ENCODE peak calls at places on chromosome 3, in seven cellular contexts. One of them, this sample, is unnamed.
A peak's percentile ranks its signal among the peaks of the same experiment; 100 is the strongest.

GRCh38 chr3:126753191-126754160 is 49.4 kb downstream of the CHCHD6 start:
- DNase-seq in breast epithelium: peak; percentile 92
- DNase-seq in heart left ventricle: no peak
- DNase-seq in tibial nerve: no peak
- DNase-seq in Peyer's patch: no peak
- DNase-seq in psoas muscle: no peak
- DNase-seq in brain microvascular endothelial cell: peak; percentile 24
- DNase-seq in this sample: peak; percentile 92

GRCh38 chr3:160395297-160395696 is 3.7 kb downstream of the IFT80 start:
- DNase-seq in breast epithelium: no peak
- DNase-seq in heart left ventricle: no peak
- DNase-seq in tibial nerve: no peak
- DNase-seq in Peyer's patch: no peak
- DNase-seq in psoas muscle: no peak
- DNase-seq in brain microvascular endothelial cell: peak; percentile 16
- DNase-seq in this sample: no peak

GRCh38 chr3:124395584-124396340 is 334.5 kb upstream of the UMPS start:
- DNase-seq in breast epithelium: no peak
- DNase-seq in heart left ventricle: peak; percentile 80
- DNase-seq in tibial nerve: no peak
- DNase-seq in Peyer's patch: no peak
- DNase-seq in psoas muscle: no peak
- DNase-seq in brain microvascular endothelial cell: no peak
- DNase-seq in this sample: no peak

GRCh38 chr3:46089237-46090011 is 62.1 kb upstream of the XCR1 start:
- DNase-seq in breast epithelium: no peak
- DNase-seq in heart left ventricle: peak; percentile 55
- DNase-seq in tibial nerve: peak; percentile 69
- DNase-seq in Peyer's patch: no peak
- DNase-seq in psoas muscle: peak; percentile 58
- DNase-seq in brain microvascular endothelial cell: peak; percentile 93
- DNase-seq in this sample: no peak

GRCh38 chr3:27686642-27687041 is 35.5 kb downstream of the EOMES start:
- DNase-seq in breast epithelium: no peak
- DNase-seq in heart left ventricle: no peak
- DNase-seq in tibial nerve: no peak
- DNase-seq in Peyer's patch: no peak
- DNase-seq in psoas muscle: no peak
- DNase-seq in brain microvascular endothelial cell: peak; percentile 92
- DNase-seq in this sample: no peak

GRCh38 chr3:39809181-39809994 is at the start of gene MYRIP:
- DNase-seq in breast epithelium: peak; percentile 24
- DNase-seq in heart left ventricle: peak; percentile 31
- DNase-seq in tibial nerve: no peak
- DNase-seq in Peyer's patch: peak; percentile 84
- DNase-seq in psoas muscle: peak; percentile 51
- DNase-seq in brain microvascular endothelial cell: no peak
- DNase-seq in this sample: peak; percentile 18

GRCh38 chr3:94336076-94336741 is 273.3 kb downstream of the NSUN3 start:
- DNase-seq in breast epithelium: no peak
- DNase-seq in heart left ventricle: no peak
- DNase-seq in tibial nerve: no peak
- DNase-seq in Peyer's patch: no peak
- DNase-seq in psoas muscle: no peak
- DNase-seq in brain microvascular endothelial cell: peak; percentile 40
- DNase-seq in this sample: peak; percentile 19

GRCh38 chr3:195065864-195066185 is 205.1 kb downstream of the XXYLT1 start:
- DNase-seq in breast epithelium: no peak
- DNase-seq in heart left ventricle: no peak
- DNase-seq in tibial nerve: no peak
- DNase-seq in Peyer's patch: no peak
- DNase-seq in psoas muscle: no peak
- DNase-seq in brain microvascular endothelial cell: no peak
- DNase-seq in this sample: no peak

GRCh38 chr3:100103558-100104441 is 10.5 kb downstream of the FILIP1L start:
- DNase-seq in breast epithelium: no peak
- DNase-seq in heart left ventricle: no peak
- DNase-seq in tibial nerve: no peak
- DNase-seq in Peyer's patch: no peak
- DNase-seq in psoas muscle: no peak
- DNase-seq in brain microvascular endothelial cell: peak; percentile 76
- DNase-seq in this sample: no peak

GRCh38 chr3:901953-902778 is 190.7 kb upstream of the CNTN6 start:
- DNase-seq in breast epithelium: no peak
- DNase-seq in heart left ventricle: no peak
- DNase-seq in tibial nerve: no peak
- DNase-seq in Peyer's patch: no peak
- DNase-seq in psoas muscle: no peak
- DNase-seq in brain microvascular endothelial cell: no peak
- DNase-seq in this sample: no peak

GRCh38 chr3:186933801-186934200 is 3.5 kb downstream of the ST6GAL1 start:
- DNase-seq in breast epithelium: no peak
- DNase-seq in heart left ventricle: no peak
- DNase-seq in tibial nerve: no peak
- DNase-seq in Peyer's patch: no peak
- DNase-seq in psoas muscle: no peak
- DNase-seq in brain microvascular endothelial cell: no peak
- DNase-seq in this sample: no peak

GRCh38 chr3:4107430-4107829 is 195.7 kb upstream of the SETMAR start:
- DNase-seq in breast epithelium: no peak
- DNase-seq in heart left ventricle: no peak
- DNase-seq in tibial nerve: no peak
- DNase-seq in Peyer's patch: no peak
- DNase-seq in psoas muscle: no peak
- DNase-seq in brain microvascular endothelial cell: no peak
- DNase-seq in this sample: no peak

GRCh38 chr3:158808697-158809096 is 6.8 kb downstream of the MFSD1 start:
- DNase-seq in breast epithelium: no peak
- DNase-seq in heart left ventricle: no peak
- DNase-seq in tibial nerve: no peak
- DNase-seq in Peyer's patch: no peak
- DNase-seq in psoas muscle: no peak
- DNase-seq in brain microvascular endothelial cell: peak; percentile 78
- DNase-seq in this sample: peak; percentile 30

GRCh38 chr3:30875505-30875904 is 19.0 kb downstream of the GADL1 start:
- DNase-seq in breast epithelium: no peak
- DNase-seq in heart left ventricle: no peak
- DNase-seq in tibial nerve: no peak
- DNase-seq in Peyer's patch: no peak
- DNase-seq in psoas muscle: no peak
- DNase-seq in brain microvascular endothelial cell: no peak
- DNase-seq in this sample: no peak

GRCh38 chr3:7112523-7113056 is 251.7 kb downstream of the GRM7 start:
- DNase-seq in breast epithelium: no peak
- DNase-seq in heart left ventricle: no peak
- DNase-seq in tibial nerve: no peak
- DNase-seq in Peyer's patch: no peak
- DNase-seq in psoas muscle: no peak
- DNase-seq in brain microvascular endothelial cell: no peak
- DNase-seq in this sample: no peak

GRCh38 chr3:44078863-44079262 is 162.8 kb upstream of the TOPAZ1 start:
- DNase-seq in breast epithelium: no peak
- DNase-seq in heart left ventricle: no peak
- DNase-seq in tibial nerve: no peak
- DNase-seq in Peyer's patch: no peak
- DNase-seq in psoas muscle: no peak
- DNase-seq in brain microvascular endothelial cell: no peak
- DNase-seq in this sample: no peak

GRCh38 chr3:44076221-44076829 is 165.4 kb upstream of the TOPAZ1 start:
- DNase-seq in breast epithelium: no peak
- DNase-seq in heart left ventricle: no peak
- DNase-seq in tibial nerve: no peak
- DNase-seq in Peyer's patch: no peak
- DNase-seq in psoas muscle: no peak
- DNase-seq in brain microvascular endothelial cell: no peak
- DNase-seq in this sample: no peak

GRCh38 chr3:44074181-44074580 is 167.5 kb upstream of the TOPAZ1 start:
- DNase-seq in breast epithelium: no peak
- DNase-seq in heart left ventricle: no peak
- DNase-seq in tibial nerve: no peak
- DNase-seq in Peyer's patch: no peak
- DNase-seq in psoas muscle: no peak
- DNase-seq in brain microvascular endothelial cell: no peak
- DNase-seq in this sample: peak; percentile 12

GRCh38 chr3:44079916-44080315 is 161.8 kb upstream of the TOPAZ1 start:
- DNase-seq in breast epithelium: no peak
- DNase-seq in heart left ventricle: no peak
- DNase-seq in tibial nerve: no peak
- DNase-seq in Peyer's patch: no peak
- DNase-seq in psoas muscle: no peak
- DNase-seq in brain microvascular endothelial cell: no peak
- DNase-seq in this sample: no peak

DNA sequence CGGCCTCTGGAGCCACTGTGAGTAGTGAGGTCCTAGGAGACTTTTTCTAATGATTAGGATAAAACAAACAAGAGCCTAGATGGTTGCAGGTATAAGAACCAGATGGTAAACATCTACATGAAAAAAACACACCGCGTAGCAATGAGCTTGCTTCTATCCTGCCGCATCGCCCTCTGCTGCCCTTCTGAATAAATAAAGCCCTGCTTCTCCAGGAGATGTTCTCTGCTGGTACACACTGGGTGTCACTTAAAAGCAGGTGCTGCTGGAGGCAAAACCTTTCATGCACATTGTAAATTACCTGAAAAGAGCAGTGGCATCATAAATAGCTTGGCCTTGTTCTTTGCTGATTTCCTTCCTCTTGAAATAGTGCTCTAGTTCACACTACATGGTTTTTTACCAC is 164.4 kb upstream of the TOPAZ1 start:
- DNase-seq in breast epithelium: no peak
- DNase-seq in heart left ventricle: no peak
- DNase-seq in tibial nerve: no peak
- DNase-seq in Peyer's patch: no peak
- DNase-seq in psoas muscle: no peak
- DNase-seq in brain microvascular endothelial cell: no peak
- DNase-seq in this sample: no peak
- TF ChIP-seq CTCF in breast epithelium: no peak
- TF ChIP-seq CTCF in heart left ventricle: no peak
- TF ChIP-seq CTCF in tibial nerve: no peak
- TF ChIP-seq CTCF in Peyer's patch: no peak
- TF ChIP-seq CTCF in psoas muscle: no peak
- TF ChIP-seq CTCF in brain microvascular endothelial cell: peak; percentile 44
- TF ChIP-seq CTCF in this sample: no peak

DNA sequence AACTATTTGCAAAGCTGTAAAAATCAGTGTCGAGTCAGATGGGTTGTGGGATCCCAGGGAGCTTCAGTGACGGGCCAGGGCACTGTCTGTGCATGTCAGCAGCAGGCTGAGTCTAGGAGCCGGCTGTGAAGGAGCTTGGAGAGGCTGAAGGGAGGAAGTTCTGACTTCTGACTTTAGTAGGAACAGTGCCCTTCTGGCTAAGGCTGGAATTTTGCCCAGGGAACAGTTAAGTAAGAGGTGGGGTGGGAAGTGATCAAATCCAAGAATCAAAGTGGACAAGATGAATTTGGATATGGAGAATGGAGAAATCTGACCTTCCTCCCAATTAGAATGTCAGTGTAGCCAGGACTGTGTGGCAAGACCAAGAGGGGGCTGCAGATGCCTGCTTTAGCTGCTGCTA is 77.9 kb downstream of the ABHD5 start:
- DNase-seq in breast epithelium: no peak
- DNase-seq in heart left ventricle: no peak
- DNase-seq in tibial nerve: peak; percentile 85
- DNase-seq in Peyer's patch: no peak
- DNase-seq in psoas muscle: no peak
- DNase-seq in brain microvascular endothelial cell: no peak
- DNase-seq in this sample: peak; percentile 31
- H3K27ac ChIP-seq in breast epithelium: no peak overlapping the region
- H3K27ac ChIP-seq in heart left ventricle: peak overlapping the region; percentile 81
- H3K27ac ChIP-seq in tibial nerve: no peak overlapping the region
- H3K27ac ChIP-seq in Peyer's patch: peak overlapping the region; percentile 77
- H3K27ac ChIP-seq in psoas muscle: no peak overlapping the region
- H3K27ac ChIP-seq in brain microvascular endothelial cell: no peak overlapping the region
- H3K27ac ChIP-seq in this sample: peak overlapping the region; percentile 91

GRCh38 chr3:16251316-16252085 is 13.2 kb downstream of the DPH3 start:
- DNase-seq in breast epithelium: no peak
- DNase-seq in heart left ventricle: no peak
- DNase-seq in tibial nerve: no peak
- DNase-seq in Peyer's patch: no peak
- DNase-seq in psoas muscle: no peak
- DNase-seq in brain microvascular endothelial cell: no peak
- DNase-seq in this sample: no peak

GRCh38 chr3:16252243-16252978 is 12.3 kb downstream of the DPH3 start:
- DNase-seq in breast epithelium: no peak
- DNase-seq in heart left ventricle: no peak
- DNase-seq in tibial nerve: no peak
- DNase-seq in Peyer's patch: no peak
- DNase-seq in psoas muscle: no peak
- DNase-seq in brain microvascular endothelial cell: no peak
- DNase-seq in this sample: no peak

GRCh38 chr3:16247282-16248058 is 17.3 kb downstream of the DPH3 start:
- DNase-seq in breast epithelium: peak; percentile 74
- DNase-seq in heart left ventricle: peak; percentile 79
- DNase-seq in tibial nerve: peak; percentile 92
- DNase-seq in Peyer's patch: peak; percentile 72
- DNase-seq in psoas muscle: peak; percentile 75
- DNase-seq in brain microvascular endothelial cell: peak; percentile 80
- DNase-seq in this sample: peak; percentile 59

GRCh38 chr3:16248556-16248955 is 16.2 kb downstream of the DPH3 start:
- DNase-seq in breast epithelium: no peak
- DNase-seq in heart left ventricle: no peak
- DNase-seq in tibial nerve: no peak
- DNase-seq in Peyer's patch: no peak
- DNase-seq in psoas muscle: no peak
- DNase-seq in brain microvascular endothelial cell: no peak
- DNase-seq in this sample: no peak

GRCh38 chr3:16249336-16249735 is 15.4 kb downstream of the DPH3 start:
- DNase-seq in breast epithelium: no peak
- DNase-seq in heart left ventricle: no peak
- DNase-seq in tibial nerve: no peak
- DNase-seq in Peyer's patch: no peak
- DNase-seq in psoas muscle: no peak
- DNase-seq in brain microvascular endothelial cell: peak; percentile 36
- DNase-seq in this sample: no peak
- TF ChIP-seq CTCF in breast epithelium: no peak
- TF ChIP-seq CTCF in heart left ventricle: no peak
- TF ChIP-seq CTCF in tibial nerve: no peak
- TF ChIP-seq CTCF in Peyer's patch: no peak
- TF ChIP-seq CTCF in psoas muscle: no peak
- TF ChIP-seq CTCF in brain microvascular endothelial cell: peak; percentile 75
- TF ChIP-seq CTCF in this sample: no peak

GRCh38 chr3:150404023-150404422 is 4.1 kb upstream of the TSC22D2 start:
- DNase-seq in breast epithelium: no peak
- DNase-seq in heart left ventricle: no peak
- DNase-seq in tibial nerve: no peak
- DNase-seq in Peyer's patch: no peak
- DNase-seq in psoas muscle: no peak
- DNase-seq in brain microvascular endothelial cell: no peak
- DNase-seq in this sample: no peak

GRCh38 chr3:150399060-150399459 is 9.0 kb upstream of the TSC22D2 start:
- DNase-seq in breast epithelium: no peak
- DNase-seq in heart left ventricle: no peak
- DNase-seq in tibial nerve: no peak
- DNase-seq in Peyer's patch: no peak
- DNase-seq in psoas muscle: no peak
- DNase-seq in brain microvascular endothelial cell: no peak
- DNase-seq in this sample: no peak

GRCh38 chr3:150401285-150401684 is 6.8 kb upstream of the TSC22D2 start:
- DNase-seq in breast epithelium: no peak
- DNase-seq in heart left ventricle: no peak
- DNase-seq in tibial nerve: no peak
- DNase-seq in Peyer's patch: no peak
- DNase-seq in psoas muscle: no peak
- DNase-seq in brain microvascular endothelial cell: no peak
- DNase-seq in this sample: no peak

GRCh38 chr3:150397220-150397619 is 10.9 kb upstream of the TSC22D2 start:
- DNase-seq in breast epithelium: no peak
- DNase-seq in heart left ventricle: no peak
- DNase-seq in tibial nerve: no peak
- DNase-seq in Peyer's patch: no peak
- DNase-seq in psoas muscle: no peak
- DNase-seq in brain microvascular endothelial cell: no peak
- DNase-seq in this sample: no peak

GRCh38 chr3:150402217-150402616 is 5.9 kb upstream of the TSC22D2 start:
- DNase-seq in breast epithelium: no peak
- DNase-seq in heart left ventricle: no peak
- DNase-seq in tibial nerve: no peak
- DNase-seq in Peyer's patch: no peak
- DNase-seq in psoas muscle: no peak
- DNase-seq in brain microvascular endothelial cell: no peak
- DNase-seq in this sample: no peak
- H3K27ac ChIP-seq in breast epithelium: no peak overlapping the region
- H3K27ac ChIP-seq in heart left ventricle: no peak overlapping the region
- H3K27ac ChIP-seq in tibial nerve: no peak overlapping the region
- H3K27ac ChIP-seq in Peyer's patch: no peak overlapping the region
- H3K27ac ChIP-seq in psoas muscle: no peak overlapping the region
- H3K27ac ChIP-seq in brain microvascular endothelial cell: no peak overlapping the region
- H3K27ac ChIP-seq in this sample: no peak overlapping the region